ENCODE peak calls at places on chromosomes 11 and 22, in seven cellular contexts. A, H, L, W, D, U and K are unnamed samples.

GRCh38 chr11:104333977-104334376 is 170.0 kb upstream of the PDGFD start:
- DNase-seq in H (no peak), W (peak; percentile 2), D (no peak), U (no peak), A (no peak), L (no peak), K (no peak)

GRCh38 chr11:69486056-69486772 is 4.8 kb downstream of the LINC01488 start:
- DNase-seq in H (no peak), U (no peak), L (no peak), W (no peak), A (no peak), D (no peak), K (no peak)

GRCh38 chr22:46996595-46997310 is 234.3 kb downstream of the TBC1D22A start:
- DNase-seq in H (no peak), A (no peak), L (no peak), U (no peak), W (no peak), D (no peak), K (no peak)

GRCh38 chr11:130055637-130056036 is 14.1 kb upstream of the APLP2 start:
- DNase-seq in A (no peak), U (no peak), W (no peak), L (no peak), D (peak; percentile 17), H (no peak), K (no peak)

GRCh38 chr11:118930152-118930712 is 4.5 kb upstream of the BCL9L start:
- DNase-seq in D (peak; percentile 52), A (peak; percentile 89), W (peak; percentile 92), U (peak; percentile 74), H (peak; percentile 74), L (peak; percentile 85), K (no peak)

GRCh38 chr22:30313527-30314385 is 13.0 kb downstream of the TBC1D10A start:
- DNase-seq in D (no peak), A (no peak), U (no peak), H (no peak), W (no peak), L (no peak), K (no peak)

GRCh38 chr11:112113539-112114457 is 27.1 kb downstream of the SDHD start:
- DNase-seq in U (peak; percentile 76), D (no peak), H (no peak), A (peak; percentile 86), W (no peak), L (no peak), K (no peak)

GRCh38 chr22:42282943-42283287 is 12.5 kb upstream of the TCF20 start:
- DNase-seq in A (no peak), L (no peak), H (no peak), U (no peak), D (no peak), W (no peak), K (no peak)